ENCODE peak calls at places on chromosomes 16 and 17, in four cellular contexts. C, B, Z and L are unnamed samples.

GRCh38 chr16:66225696-66226095 is 140.8 kb upstream of the CDH5 start:
- DNase-seq in B (no peak), Z (no peak), C (no peak), L (no peak)

GRCh38 chr16:87806608-87807546 is 41.1 kb upstream of the KLHDC4 start:
- DNase-seq in Z (no peak), B (peak), C (peak), L (peak)

GRCh38 chr16:81004646-81005353 is 1.9 kb downstream of the CMC2 start:
- DNase-seq in B (no peak), C (peak), Z (no peak), L (peak)

GRCh38 chr17:47694018-47694817 is at the start of gene TBKBP1:
- DNase-seq in B (peak), Z (peak), C (peak), L (peak)

GRCh38 chr16:10538583-10538982 is 41.8 kb downstream of the EMP2 start:
- DNase-seq in C (no peak), Z (no peak), B (no peak), L (no peak)

GRCh38 chr17:44840936-44841335 is 6.7 kb upstream of the HIGD1B start:
- DNase-seq in Z (no peak), C (no peak), B (no peak), L (peak)

GRCh38 chr17:78541488-78542237 is 35.5 kb downstream of the DNAH17 start:
- DNase-seq in C (no peak), B (no peak), Z (no peak), L (peak)

GRCh38 chr17:45917081-45917480 is 22.7 kb downstream of the MAPT start:
- DNase-seq in B (no peak), C (no peak), Z (no peak), L (no peak)

GRCh38 chr17:45318561-45319230 is 1.9 kb upstream of the MAP3K14 start:
- DNase-seq in C (no peak), B (no peak), Z (no peak), L (no peak)

GRCh38 chr17:81950501-81950900 is 3.5 kb upstream of the MYADML2 start:
- DNase-seq in Z (no peak), C (no peak), B (no peak), L (no peak)

GRCh38 chr16:87948735-87949070 is 2.5 kb upstream of the BANP start:
- DNase-seq in C (no peak), B (no peak), Z (no peak), L (no peak)

GRCh38 chr17:48011405-48012150 is 26.0 kb downstream of the COPZ2 start:
- DNase-seq in B (peak), C (peak), Z (no peak), L (peak)

GRCh38 chr16:81486555-81487061 is 42.0 kb downstream of the CMIP start:
- DNase-seq in B (no peak), C (peak), Z (no peak), L (no peak)

GRCh38 chr17:60524463-60525346 is 1.3 kb downstream of the APPBP2 start:
- DNase-seq in Z (no peak), B (no peak), C (peak), L (no peak)

GRCh38 chr16:10663146-10663545 is 31.6 kb downstream of the TEKT5 start:
- DNase-seq in C (no peak), B (no peak), Z (no peak), L (no peak)

GRCh38 chr17:58215685-58216084 is 3.4 kb downstream of the MKS1 start:
- DNase-seq in C (no peak), B (no peak), Z (no peak), L (peak)

GRCh38 chr17:78345791-78346494 is 13.9 kb downstream of the SOCS3 start:
- DNase-seq in C (no peak), B (no peak), Z (no peak), L (no peak)

GRCh38 chr17:38881600-38882191 is 11.8 kb downstream of the LASP1 start:
- DNase-seq in C (peak), B (peak), Z (no peak), L (no peak)

GRCh38 chr17:42116705-42117396 is 4.3 kb downstream of the KAT2A start:
- DNase-seq in C (peak), Z (peak), B (peak), L (peak)

GRCh38 chr16:28191364-28191985 is 20.3 kb downstream of the XPO6 start:
- DNase-seq in B (no peak), C (no peak), Z (no peak), L (no peak)

GRCh38 chr16:71767060-71767900 is 41.4 kb downstream of the AP1G1 start:
- DNase-seq in C (no peak), Z (no peak), B (no peak), L (no peak)

GRCh38 chr17:78745407-78746088 is 36.5 kb downstream of the CYTH1 start:
- DNase-seq in Z (no peak), C (peak), B (no peak), L (no peak)

DNA sequence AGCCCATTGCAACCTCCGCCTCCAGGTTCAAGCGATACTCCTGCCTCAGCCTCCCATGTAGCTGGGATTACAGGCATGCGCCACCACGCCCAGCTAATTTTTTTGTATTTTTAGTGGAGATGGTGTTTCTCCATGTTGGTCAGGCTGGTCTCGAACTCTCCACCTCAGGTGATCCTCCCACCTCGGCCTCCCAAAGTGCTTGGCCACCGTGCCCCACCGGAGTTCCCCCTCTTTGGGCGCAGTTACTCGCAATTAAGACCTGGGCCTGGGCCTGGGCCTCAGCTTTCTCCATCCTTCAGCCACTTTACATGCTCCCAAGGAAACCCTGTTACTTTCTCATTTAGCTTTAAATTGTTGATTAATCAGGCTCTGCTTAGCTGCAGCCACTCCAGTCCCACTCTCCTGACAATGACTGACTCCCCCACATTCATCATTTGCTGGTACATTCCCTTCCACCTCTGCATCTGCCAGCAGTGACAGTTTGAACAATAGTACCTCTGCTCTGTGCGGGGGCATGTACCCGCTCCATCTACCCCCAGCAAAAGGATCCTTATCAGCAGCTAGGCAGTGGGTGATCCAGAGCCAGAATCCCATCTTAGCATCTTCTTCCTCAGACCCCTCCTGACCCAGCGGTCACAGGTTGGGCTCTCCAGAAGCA is 47.2 kb upstream of the SLC47A1 start:
- DNase-seq in Z (no peak), B (no peak), C (no peak), L (no peak)
- H4K5ac ChIP-seq in Z (no peak), B (no peak), C (no peak), L (no peak)

DNA sequence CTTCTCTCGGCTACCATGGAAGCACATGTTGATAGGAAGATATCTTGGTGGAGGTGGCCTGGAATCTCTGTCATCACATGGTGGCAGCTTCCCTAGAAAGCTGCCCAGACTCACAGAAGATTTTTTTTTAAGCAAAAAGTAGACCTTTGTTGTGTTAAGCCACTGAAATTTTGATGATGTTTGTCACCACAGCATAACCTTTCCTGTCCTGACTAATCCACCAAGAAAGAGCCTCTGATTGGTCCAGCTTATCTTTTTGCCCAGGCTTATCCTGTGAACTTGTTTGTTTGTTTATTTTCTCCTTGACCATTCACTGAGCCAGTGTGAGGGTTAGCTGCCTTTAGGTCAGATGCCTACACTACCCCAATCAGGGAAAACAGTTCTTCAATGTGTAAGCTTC is 96.5 kb upstream of the LHX1 start:
- DNase-seq in C (no peak), Z (no peak), B (no peak), L (no peak)
- H3K56ac ChIP-seq in C (no peak), Z (no peak), B (no peak), L (no peak)

GRCh38 chr16:12423151-12423550 is 380.5 kb downstream of the CPPED1 start:
- DNase-seq in Z (no peak), C (no peak), B (no peak), L (no peak)
- H4K5ac ChIP-seq in Z (no peak), C (no peak), B (no peak), L (no peak)

GRCh38 chr17:1260762-1261161 is 9.5 kb upstream of the BHLHA9 start:
- DNase-seq in B (no peak), C (no peak), Z (no peak), L (no peak)
- H3K56ac ChIP-seq in B (no peak), C (no peak), Z (no peak), L (no peak)

GRCh38 chr17:28144019-28144418 is 101.5 kb downstream of the NLK start:
- DNase-seq in Z (no peak), B (no peak), C (no peak), L (no peak)

GRCh38 chr17:28142355-28142754 is 99.9 kb downstream of the NLK start:
- DNase-seq in C (no peak), B (no peak), Z (no peak), L (no peak)

GRCh38 chr17:28141783-28142182 is 99.3 kb downstream of the NLK start:
- DNase-seq in C (no peak), B (no peak), Z (no peak), L (no peak)

GRCh38 chr17:28147026-28147425 is 104.5 kb downstream of the NLK start:
- DNase-seq in C (peak), Z (no peak), B (no peak), L (no peak)

GRCh38 chr17:28145348-28145747 is 102.9 kb downstream of the NLK start:
- DNase-seq in Z (no peak), C (peak), B (no peak), L (peak)
- H4K5ac ChIP-seq in Z (no peak), C (no peak), B (no peak), L (no peak)